ENCODE peak calls at places on chromosomes 1 and 21, in five cellular contexts. One of them, this sample, is unnamed.

GRCh38 chr1:108200627-108201106 is 524 bp upstream of the SLC25A24 start:
- DNase-seq in left lung: no peak
- DNase-seq in HCT116: peak; percentile 41
- DNase-seq in PC-9: peak; percentile 42
- DNase-seq in fibroblast of lung: peak; percentile 75
- DNase-seq in this sample: peak; percentile 48

GRCh38 chr1:82689217-82689616 is 888.5 kb downstream of the ADGRL2 start:
- DNase-seq in left lung: no peak
- DNase-seq in HCT116: no peak
- DNase-seq in PC-9: no peak
- DNase-seq in fibroblast of lung: no peak
- DNase-seq in this sample: no peak

GRCh38 chr1:202571719-202572339 is 138.4 kb downstream of the SYT2 start:
- DNase-seq in left lung: no peak
- DNase-seq in HCT116: peak; percentile 13
- DNase-seq in PC-9: no peak
- DNase-seq in fibroblast of lung: peak; percentile 71
- DNase-seq in this sample: peak; percentile 57

GRCh38 chr1:35452086-35452485 is 105.1 kb downstream of the KIAA0319L start:
- DNase-seq in left lung: no peak
- DNase-seq in HCT116: no peak
- DNase-seq in PC-9: no peak
- DNase-seq in fibroblast of lung: peak; percentile 93
- DNase-seq in this sample: no peak

GRCh38 chr1:8903908-8904650 is 25.6 kb upstream of the ENO1 start:
- DNase-seq in left lung: no peak
- DNase-seq in HCT116: no peak
- DNase-seq in PC-9: peak; percentile 91
- DNase-seq in fibroblast of lung: peak; percentile 88
- DNase-seq in this sample: no peak

GRCh38 chr1:79811173-79811572 is 804.6 kb upstream of the ADGRL4 start:
- DNase-seq in left lung: no peak
- DNase-seq in HCT116: no peak
- DNase-seq in PC-9: no peak
- DNase-seq in fibroblast of lung: peak; percentile 61
- DNase-seq in this sample: no peak

GRCh38 chr1:23478896-23479790 is 4.8 kb downstream of the ASAP3 start:
- DNase-seq in left lung: peak; percentile 77
- DNase-seq in HCT116: no peak
- DNase-seq in PC-9: peak; percentile 80
- DNase-seq in fibroblast of lung: peak; percentile 91
- DNase-seq in this sample: no peak

GRCh38 chr1:95407864-95408291 is 173.9 kb downstream of the RWDD3 start:
- DNase-seq in left lung: no peak
- DNase-seq in HCT116: no peak
- DNase-seq in PC-9: no peak
- DNase-seq in fibroblast of lung: no peak
- DNase-seq in this sample: peak; percentile 56

GRCh38 chr1:10339815-10340214 is 59.0 kb upstream of the PGD start:
- DNase-seq in left lung: no peak
- DNase-seq in HCT116: peak; percentile 6
- DNase-seq in PC-9: peak; percentile 52
- DNase-seq in fibroblast of lung: peak; percentile 30
- DNase-seq in this sample: peak; percentile 83

GRCh38 chr1:38785285-38786039 is 74.1 kb downstream of the RRAGC start:
- DNase-seq in left lung: no peak
- DNase-seq in HCT116: no peak
- DNase-seq in PC-9: no peak
- DNase-seq in fibroblast of lung: no peak
- DNase-seq in this sample: no peak

GRCh38 chr1:39395357-39395831 is 96.0 kb upstream of the BMP8A start:
- DNase-seq in left lung: no peak
- DNase-seq in HCT116: peak; percentile 77
- DNase-seq in PC-9: peak; percentile 60
- DNase-seq in fibroblast of lung: peak; percentile 74
- DNase-seq in this sample: no peak

GRCh38 chr1:157091186-157091585 is 8.4 kb downstream of the ETV3L start:
- DNase-seq in left lung: no peak
- DNase-seq in HCT116: no peak
- DNase-seq in PC-9: no peak
- DNase-seq in fibroblast of lung: no peak
- DNase-seq in this sample: no peak

GRCh38 chr1:62782197-62782886 is 1.6 kb upstream of the ATG4C start:
- DNase-seq in left lung: no peak
- DNase-seq in HCT116: no peak
- DNase-seq in PC-9: no peak
- DNase-seq in fibroblast of lung: peak; percentile 74
- DNase-seq in this sample: no peak

GRCh38 chr1:20732071-20732587 is 374 bp downstream of the SH2D5 start:
- DNase-seq in left lung: peak; percentile 88
- DNase-seq in HCT116: no peak
- DNase-seq in PC-9: peak; percentile 61
- DNase-seq in fibroblast of lung: peak; percentile 51
- DNase-seq in this sample: peak; percentile 89

GRCh38 chr1:182069028-182069466 is 7.5 kb upstream of the ZNF648 start:
- DNase-seq in left lung: peak; percentile 85
- DNase-seq in HCT116: peak; percentile 18
- DNase-seq in PC-9: peak; percentile 69
- DNase-seq in fibroblast of lung: peak; percentile 5
- DNase-seq in this sample: peak; percentile 79

GRCh38 chr1:211610779-211611556 is 32.0 kb upstream of the SLC30A1 start:
- DNase-seq in left lung: no peak
- DNase-seq in HCT116: no peak
- DNase-seq in PC-9: no peak
- DNase-seq in fibroblast of lung: peak; percentile 35
- DNase-seq in this sample: no peak

GRCh38 chr21:39637971-39638628 is 25.4 kb downstream of the B3GALT5 start:
- DNase-seq in left lung: no peak
- DNase-seq in HCT116: no peak
- DNase-seq in PC-9: no peak
- DNase-seq in fibroblast of lung: no peak
- DNase-seq in this sample: no peak

GRCh38 chr1:110339427-110340206 is 440 bp downstream of the RBM15 start:
- DNase-seq in left lung: peak; percentile 88
- DNase-seq in HCT116: no peak
- DNase-seq in PC-9: no peak
- DNase-seq in fibroblast of lung: peak; percentile 60
- DNase-seq in this sample: no peak

GRCh38 chr21:33025106-33025470 is 647 bp upstream of the OLIG2 start:
- DNase-seq in left lung: no peak
- DNase-seq in HCT116: no peak
- DNase-seq in PC-9: no peak
- DNase-seq in fibroblast of lung: no peak
- DNase-seq in this sample: no peak

DNA sequence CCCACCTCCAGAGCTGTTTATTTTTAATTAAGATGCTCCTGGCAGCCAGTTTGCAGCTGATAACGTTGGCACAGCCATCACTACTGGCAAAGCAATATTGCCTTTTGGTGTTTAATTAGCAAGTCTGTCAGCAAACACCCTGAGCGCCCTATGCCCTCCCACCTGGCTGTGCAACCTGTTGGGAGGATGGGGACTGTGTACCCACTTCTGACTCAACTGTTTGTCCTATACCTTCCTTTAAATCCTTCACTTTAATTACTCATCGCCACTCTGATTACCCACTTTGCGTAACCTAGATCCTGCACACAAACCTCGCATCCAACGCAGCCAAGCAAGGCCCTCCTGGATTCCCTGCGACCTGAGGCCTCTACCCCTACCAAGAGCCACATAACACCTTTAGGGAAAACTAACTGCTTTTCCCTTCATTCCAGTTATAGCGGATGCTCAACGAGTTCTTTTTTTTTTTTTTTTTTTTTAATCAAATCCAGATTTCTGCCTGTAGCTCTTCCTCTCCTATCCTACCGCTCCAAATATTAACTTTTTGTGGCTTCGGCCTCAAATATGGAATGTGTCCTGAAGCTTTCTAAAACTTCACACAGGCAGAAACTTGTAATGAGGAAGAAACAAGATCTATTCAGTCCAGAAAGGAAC is 67.0 kb downstream of the BCAR3 start:
- DNase-seq in left lung: no peak
- DNase-seq in HCT116: no peak
- DNase-seq in PC-9: no peak
- DNase-seq in fibroblast of lung: no peak
- DNase-seq in this sample: no peak
- H3K4me3 ChIP-seq in left lung: no peak overlapping the region
- H3K4me3 ChIP-seq in HCT116: no peak overlapping the region
- H3K4me3 ChIP-seq in PC-9: no peak overlapping the region
- H3K4me3 ChIP-seq in fibroblast of lung: no peak overlapping the region
- H3K4me3 ChIP-seq in this sample: no peak overlapping the region

GRCh38 chr21:36847189-36847588 is 119.3 kb downstream of the HLCS start:
- DNase-seq in left lung: no peak
- DNase-seq in HCT116: no peak
- DNase-seq in PC-9: no peak
- DNase-seq in fibroblast of lung: peak; percentile 79
- DNase-seq in this sample: no peak
- H3K4me3 ChIP-seq in left lung: no peak overlapping the region
- H3K4me3 ChIP-seq in HCT116: no peak overlapping the region
- H3K4me3 ChIP-seq in PC-9: no peak overlapping the region
- H3K4me3 ChIP-seq in fibroblast of lung: no peak overlapping the region
- H3K4me3 ChIP-seq in this sample: no peak overlapping the region

GRCh38 chr1:229410692-229411433 is 23.0 kb downstream of the ACTA1 start:
- DNase-seq in left lung: no peak
- DNase-seq in HCT116: no peak
- DNase-seq in PC-9: peak; percentile 31
- DNase-seq in fibroblast of lung: peak; percentile 54
- DNase-seq in this sample: peak; percentile 41
- H3K4me3 ChIP-seq in left lung: no peak overlapping the region
- H3K4me3 ChIP-seq in HCT116: no peak overlapping the region
- H3K4me3 ChIP-seq in PC-9: no peak overlapping the region
- H3K4me3 ChIP-seq in fibroblast of lung: no peak overlapping the region
- H3K4me3 ChIP-seq in this sample: no peak overlapping the region

GRCh38 chr1:19390901-19391595 is 78.9 kb downstream of the SLC66A1 start:
- DNase-seq in left lung: no peak
- DNase-seq in HCT116: peak; percentile 7
- DNase-seq in PC-9: no peak
- DNase-seq in fibroblast of lung: peak; percentile 85
- DNase-seq in this sample: peak; percentile 28
- H3K4me3 ChIP-seq in left lung: no peak overlapping the region
- H3K4me3 ChIP-seq in HCT116: no peak overlapping the region
- H3K4me3 ChIP-seq in PC-9: no peak overlapping the region
- H3K4me3 ChIP-seq in fibroblast of lung: peak overlapping the region; percentile 46
- H3K4me3 ChIP-seq in this sample: no peak overlapping the region